ENCODE peak calls at places on chromosomes 16 and 17, in nine cellular contexts. A, S, Z, M, C, Y, O, I and W are unnamed samples.

GRCh38 chr16:89409161-89409711 is 81.1 kb downstream of the ANKRD11 start:
- DNase-seq in A (no peak), S (no peak), Z (no peak), M (peak), C (no peak), Y (no peak), O (peak), I (no peak), W (no peak)

GRCh38 chr17:34205401-34205800 is 49.7 kb upstream of the CCL2 start:
- DNase-seq in A (no peak), S (no peak), Z (no peak), M (no peak), C (no peak), Y (no peak), O (no peak), I (no peak), W (no peak)

GRCh38 chr16:81710596-81710995 is 68.5 kb upstream of the PLCG2 start:
- DNase-seq in A (no peak), S (no peak), Z (no peak), M (peak), C (no peak), Y (no peak), O (no peak), I (no peak), W (no peak)

GRCh38 chr17:74566132-74566753 is 1.1 kb downstream of the CD300H start:
- DNase-seq in A (no peak), S (no peak), Z (no peak), M (peak), C (peak), Y (no peak), O (peak), I (no peak), W (no peak)

GRCh38 chr17:76383645-76384221 is 676 bp upstream of the SPHK1 start:
- DNase-seq in A (peak), S (peak), Z (no peak), M (peak), C (peak), Y (peak), O (peak), I (no peak), W (no peak)

GRCh38 chr17:76791053-76791980 is 53.4 kb downstream of the MFSD11 start:
- DNase-seq in A (no peak), S (peak), Z (no peak), M (peak), C (peak), Y (peak), O (peak), I (peak), W (no peak)

GRCh38 chr17:57553525-57553924 is 191.6 kb downstream of the CCDC182 start:
- DNase-seq in A (no peak), S (peak), Z (no peak), M (no peak), C (peak), Y (no peak), O (peak), I (peak), W (no peak)

GRCh38 chr16:73028721-73029361 is 19.1 kb downstream of the ZFHX3 start:
- DNase-seq in A (no peak), S (no peak), Z (no peak), M (no peak), C (no peak), Y (no peak), O (no peak), I (no peak), W (no peak)

GRCh38 chr16:31699601-31700000 is 171.9 kb downstream of the AHSP start:
- DNase-seq in A (no peak), S (no peak), Z (no peak), M (no peak), C (no peak), Y (no peak), O (no peak), I (no peak), W (no peak)

GRCh38 chr17:31269178-31269577 is 27.9 kb downstream of the OMG start:
- DNase-seq in A (no peak), S (no peak), Z (no peak), M (no peak), C (no peak), Y (no peak), O (no peak), I (no peak), W (no peak)

GRCh38 chr17:48636177-48637018 is 10.2 kb upstream of the HOXB9 start:
- DNase-seq in A (peak), S (peak), Z (no peak), M (peak), C (peak), Y (peak), O (peak), I (peak), W (no peak)

GRCh38 chr17:15891348-15891747 is 53.6 kb upstream of the ADORA2B start:
- DNase-seq in A (no peak), S (peak), Z (no peak), M (no peak), C (peak), Y (no peak), O (no peak), I (no peak), W (no peak)

GRCh38 chr17:1110844-1111598 is 68.8 kb downstream of the ABR start:
- DNase-seq in A (peak), S (peak), Z (no peak), M (no peak), C (peak), Y (peak), O (peak), I (peak), W (peak)

GRCh38 chr17:66255112-66255511 is 25.9 kb upstream of the APOH start:
- DNase-seq in A (no peak), S (peak), Z (no peak), M (no peak), C (peak), Y (no peak), O (peak), I (peak), W (no peak)

GRCh38 chr17:18951941-18952842 is at the start of gene SLC5A10:
- DNase-seq in A (no peak), S (no peak), Z (no peak), M (peak), C (no peak), Y (no peak), O (no peak), I (no peak), W (no peak)
- TF ChIP-seq CTCF in A (no peak), S (peak), Z (no peak), M (no peak), C (peak), Y (no peak), O (peak), I (peak), W (peak)

GRCh38 chr17:79739148-79740062 is 8.7 kb downstream of the ENPP7 start:
- DNase-seq in A (no peak), S (peak), Z (no peak), M (no peak), C (no peak), Y (no peak), O (no peak), I (no peak), W (no peak)
- H3K4me3 ChIP-seq in A (no peak), S (no peak), Z (no peak), M (no peak), C (no peak), Y (no peak), O (no peak), I (no peak), W (no peak)

DNA sequence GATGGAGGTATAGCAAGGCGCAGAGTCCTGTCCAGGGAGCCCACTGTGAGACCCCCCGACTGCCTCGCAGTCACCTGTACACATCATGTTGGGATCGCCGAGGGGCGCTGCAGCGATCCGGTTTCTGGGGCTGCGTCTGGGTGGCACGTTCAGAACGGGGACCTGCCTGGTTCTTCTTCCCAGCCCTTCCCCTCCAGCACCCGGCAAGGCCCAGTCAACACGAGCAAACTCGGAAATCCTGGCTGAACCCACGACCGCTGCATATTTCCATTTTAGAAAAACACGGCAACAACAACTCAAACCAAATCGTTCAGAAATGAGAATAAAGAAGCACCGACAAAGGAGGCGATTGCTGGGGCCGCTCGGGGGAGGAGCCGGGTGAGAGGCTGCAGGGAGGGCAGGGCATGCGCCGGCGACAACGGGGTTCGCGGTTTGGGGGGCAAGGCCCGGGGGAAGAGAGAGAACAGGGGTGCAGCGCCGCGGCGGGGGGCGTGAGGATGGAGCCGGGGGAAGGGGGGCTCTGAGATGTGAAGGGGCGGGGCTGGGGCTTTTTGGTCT is 597 bp downstream of the HSDL1 start:
- DNase-seq in A (peak), S (no peak), Z (no peak), M (peak), C (peak), Y (peak), O (peak), I (no peak), W (no peak)
- TF ChIP-seq CTCF in A (no peak), S (no peak), Z (no peak), M (no peak), C (peak), Y (no peak), O (no peak), I (peak), W (peak)

DNA sequence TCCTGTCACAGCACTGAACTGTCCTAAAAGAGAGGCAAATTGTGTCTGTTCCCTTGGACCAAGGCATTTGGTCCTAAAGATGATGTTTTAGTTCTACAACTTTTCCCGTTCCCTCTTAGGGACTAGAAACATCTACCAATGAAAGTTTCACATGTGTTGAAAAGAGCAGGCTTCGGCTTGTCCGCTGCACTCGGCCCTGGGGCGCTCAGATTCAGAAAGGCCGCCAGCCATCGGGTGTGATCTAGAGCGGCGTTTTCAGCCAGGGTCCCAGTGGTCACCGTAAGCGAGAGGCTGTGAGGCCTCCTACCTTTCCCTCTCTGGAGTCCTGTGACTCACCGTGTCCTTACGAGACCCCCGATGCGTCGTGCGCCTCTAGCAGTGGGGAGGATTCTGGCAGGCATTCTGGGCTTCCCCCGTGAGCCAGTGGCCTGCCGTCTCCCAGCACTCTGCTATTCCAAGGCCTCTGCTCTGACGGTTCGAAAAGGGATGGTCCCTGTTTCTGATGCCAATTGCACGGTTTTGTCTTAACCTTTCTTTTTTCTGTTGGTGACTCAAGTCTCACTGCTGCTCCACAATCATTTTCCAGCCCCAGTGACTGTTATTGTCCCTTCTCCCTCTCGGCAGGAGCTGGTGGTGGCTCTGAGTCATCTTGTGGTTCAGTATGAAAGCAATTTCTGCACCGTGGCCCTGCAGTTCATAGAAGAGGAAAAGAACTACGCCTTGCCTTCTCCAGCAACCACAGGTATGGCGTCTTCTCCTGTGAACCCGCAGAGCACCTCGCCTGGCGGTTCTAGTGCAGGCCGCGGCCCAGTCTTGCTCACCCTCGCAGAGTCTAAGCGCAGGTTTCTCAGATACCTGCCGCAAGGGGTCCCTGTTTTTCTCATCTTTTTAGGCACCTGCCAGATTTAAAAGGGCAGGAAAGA is 100.3 kb upstream of the CHMP6 start:
- DNase-seq in A (no peak), S (peak), Z (no peak), M (peak), C (peak), Y (no peak), O (peak), I (peak), W (peak)
- H3K4me3 ChIP-seq in A (no peak), S (peak), Z (no peak), M (no peak), C (no peak), Y (no peak), O (peak), I (no peak), W (peak)

DNA sequence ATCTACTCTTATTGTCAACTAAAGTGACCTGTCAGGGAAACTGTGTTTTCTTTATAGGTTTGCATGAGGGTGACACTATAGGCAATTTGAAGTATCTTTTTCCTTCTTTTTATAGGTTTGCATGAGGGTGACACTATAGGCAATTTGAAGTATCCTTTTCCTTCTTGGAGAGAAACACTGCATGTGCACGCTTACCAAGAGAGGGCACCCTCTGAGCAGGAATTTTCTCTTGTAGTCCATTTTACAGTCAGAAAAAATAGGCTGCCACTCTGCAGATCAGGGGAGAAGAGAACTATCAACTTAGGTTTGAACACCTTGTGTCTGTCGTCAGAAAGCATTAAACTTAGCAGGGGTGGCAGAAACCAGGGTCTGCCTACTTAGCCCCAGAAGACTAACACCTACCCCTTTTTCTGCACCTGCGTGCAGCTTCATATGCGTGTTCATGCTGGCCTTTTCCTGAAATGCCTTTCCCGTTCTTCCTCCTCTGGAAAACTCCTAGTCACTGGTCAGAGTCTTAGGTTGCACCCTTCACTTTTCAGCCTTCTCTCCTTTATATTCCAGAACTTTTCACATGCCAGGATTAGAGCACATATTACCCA is 16.4 kb upstream of the SMIM36 start:
- DNase-seq in A (no peak), S (peak), Z (no peak), M (no peak), C (peak), Y (no peak), O (peak), I (no peak), W (peak)
- TF ChIP-seq CTCF in A (no peak), S (peak), Z (peak), M (no peak), C (peak), Y (peak), O (peak), I (peak), W (peak)

DNA sequence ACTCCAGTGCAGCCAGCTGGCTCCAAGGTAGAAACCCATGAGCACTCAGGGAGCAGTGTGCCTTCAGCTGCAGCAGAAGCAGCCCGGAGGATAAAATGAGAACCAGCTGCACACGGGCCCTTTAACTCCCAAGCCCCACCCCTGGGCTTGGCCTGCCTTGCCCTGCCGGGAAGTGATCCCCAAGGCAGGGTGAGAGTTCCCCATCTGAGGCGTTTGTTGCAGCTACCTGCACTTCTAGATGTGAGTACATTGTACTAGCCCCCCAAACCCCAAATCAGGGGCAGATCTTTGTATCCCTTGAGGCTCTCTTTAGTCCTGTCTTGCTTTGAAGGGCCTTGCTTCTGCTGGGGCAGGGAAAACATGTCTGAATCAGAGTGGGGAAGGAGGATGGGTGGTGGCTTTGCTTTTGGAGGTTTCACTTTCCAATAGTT is at the start of gene MVP:
- DNase-seq in A (no peak), S (peak), Z (no peak), M (peak), C (peak), Y (peak), O (peak), I (no peak), W (no peak)
- H3K4me3 ChIP-seq in A (peak), S (peak), Z (peak), M (peak), C (peak), Y (peak), O (peak), I (peak), W (peak)

GRCh38 chr17:29788045-29788444 is 142.0 kb downstream of the SSH2 start:
- DNase-seq in A (no peak), S (no peak), Z (no peak), M (no peak), C (no peak), Y (no peak), O (no peak), I (no peak), W (no peak)

GRCh38 chr17:29796652-29797051 is 133.4 kb downstream of the SSH2 start:
- DNase-seq in A (no peak), S (no peak), Z (no peak), M (no peak), C (no peak), Y (no peak), O (no peak), I (no peak), W (no peak)

GRCh38 chr17:29789186-29790170 is 140.6 kb downstream of the SSH2 start:
- DNase-seq in A (no peak), S (no peak), Z (no peak), M (no peak), C (peak), Y (no peak), O (peak), I (no peak), W (no peak)

GRCh38 chr17:29793501-29793900 is 136.5 kb downstream of the SSH2 start:
- DNase-seq in A (no peak), S (no peak), Z (no peak), M (no peak), C (no peak), Y (no peak), O (no peak), I (no peak), W (no peak)

DNA sequence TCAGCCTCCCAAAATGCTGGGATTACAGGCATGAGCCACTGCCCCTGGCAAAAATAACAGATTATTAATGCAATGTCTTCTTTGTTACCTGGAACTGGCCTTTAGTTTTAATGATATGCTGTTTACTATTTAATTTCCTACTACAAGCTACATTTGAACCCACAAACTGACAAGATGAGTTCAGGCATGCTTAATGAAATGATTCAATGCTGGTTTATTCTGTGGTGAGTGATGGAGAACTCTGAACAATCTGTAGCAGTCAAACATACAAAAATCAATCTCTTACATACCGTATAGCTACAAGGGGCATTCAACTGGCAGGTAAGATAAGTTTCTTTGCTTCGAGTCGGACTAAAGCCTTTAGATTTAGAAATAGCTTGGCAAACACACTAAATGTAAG is 138.7 kb downstream of the SSH2 start:
- DNase-seq in A (no peak), S (no peak), Z (no peak), M (no peak), C (no peak), Y (no peak), O (no peak), I (no peak), W (no peak)
- TF ChIP-seq CTCF in A (no peak), S (no peak), Z (no peak), M (no peak), C (no peak), Y (no peak), O (no peak), I (no peak), W (no peak)

GRCh38 chr16:57265850-57266530 is 18.5 kb downstream of the PLLP start:
- DNase-seq in A (peak), S (no peak), Z (peak), M (peak), C (peak), Y (peak), O (peak), I (no peak), W (no peak)
- H3K4me3 ChIP-seq in A (no peak), S (no peak), Z (no peak), M (no peak), C (no peak), Y (no peak), O (no peak), I (no peak), W (no peak)

GRCh38 chr16:4442371-4442770 is 16.7 kb downstream of the DNAJA3 start:
- DNase-seq in A (no peak), S (no peak), Z (no peak), M (no peak), C (no peak), Y (no peak), O (no peak), I (no peak), W (no peak)

GRCh38 chr16:4435668-4436067 is 10.0 kb downstream of the DNAJA3 start:
- DNase-seq in A (no peak), S (peak), Z (no peak), M (no peak), C (peak), Y (no peak), O (no peak), I (no peak), W (no peak)

GRCh38 chr16:4433914-4434787 is 8.5 kb downstream of the DNAJA3 start:
- DNase-seq in A (no peak), S (no peak), Z (no peak), M (no peak), C (no peak), Y (no peak), O (no peak), I (no peak), W (no peak)

GRCh38 chr16:4433228-4433627 is 7.6 kb downstream of the DNAJA3 start:
- DNase-seq in A (no peak), S (no peak), Z (no peak), M (no peak), C (no peak), Y (no peak), O (no peak), I (no peak), W (no peak)

GRCh38 chr16:4437366-4437765 is 11.7 kb downstream of the DNAJA3 start:
- DNase-seq in A (no peak), S (no peak), Z (no peak), M (no peak), C (no peak), Y (no peak), O (no peak), I (no peak), W (no peak)
- TF ChIP-seq CTCF in A (no peak), S (no peak), Z (no peak), M (no peak), C (no peak), Y (no peak), O (no peak), I (no peak), W (no peak)